ENCODE peak calls at places on chromosomes 11 and 22, in seven cellular contexts. U, X, C, B, P, O and I are unnamed samples.

GRCh38 chr22:40654522-40655167 is 18.1 kb upstream of the MRTFA start:
- DNase-seq in P (peak; percentile 59), O (peak; percentile 88), U (peak; percentile 76), X (peak; percentile 83), C (peak; percentile 68), B (peak; percentile 69), I (peak; percentile 68)

GRCh38 chr22:27629908-27630733 is 171.4 kb downstream of the MN1 start:
- DNase-seq in O (no peak), P (no peak), B (no peak), C (no peak), X (no peak), U (no peak), I (no peak)

GRCh38 chr22:35053060-35053835 is 12.7 kb upstream of the ISX start:
- DNase-seq in B (no peak), P (no peak), C (no peak), O (no peak), X (no peak), U (no peak), I (no peak)

GRCh38 chr22:26766510-26767350 is 109.3 kb downstream of the MIAT start:
- DNase-seq in O (no peak), B (no peak), C (no peak), P (no peak), U (no peak), X (no peak), I (no peak)

GRCh38 chr11:120013325-120014250 is 124.3 kb downstream of the TRIM29 start:
- DNase-seq in C (peak; percentile 44), P (peak; percentile 3), X (peak; percentile 10), B (no peak), U (peak; percentile 46), O (no peak), I (peak; percentile 31)

GRCh38 chr22:18992543-18993198 is 56.6 kb upstream of the PRODH start:
- DNase-seq in U (no peak), C (no peak), X (no peak), P (no peak), O (no peak), B (no peak), I (no peak)

GRCh38 chr11:67117667-67118058 is 1.4 kb upstream of the KDM2A start:
- DNase-seq in X (no peak), B (no peak), O (peak; percentile 58), U (no peak), C (peak; percentile 38), P (no peak), I (no peak)

GRCh38 chr11:65415499-65416340 is 6.9 kb upstream of the NEAT1 start:
- DNase-seq in C (peak; percentile 13), B (no peak), O (peak; percentile 68), U (no peak), X (no peak), P (no peak), I (no peak)

GRCh38 chr22:48464246-48464645 is 1363.4 kb downstream of the BRD1 start:
- DNase-seq in C (no peak), U (no peak), P (no peak), B (no peak), O (peak; percentile 6), X (no peak), I (no peak)

GRCh38 chr22:49951001-49951677 is 9.4 kb upstream of the PIM3 start:
- DNase-seq in C (no peak), U (peak; percentile 82), X (peak; percentile 64), B (no peak), O (no peak), P (peak; percentile 91), I (no peak)

GRCh38 chr11:3164540-3165151 is 464 bp downstream of the OSBPL5 start:
- DNase-seq in C (peak; percentile 18), P (no peak), O (peak; percentile 75), X (no peak), B (no peak), U (no peak), I (no peak)
- H3K4me3 ChIP-seq in C (peak overlapping the region; percentile 88), P (peak overlapping the region; percentile 87), O (peak overlapping the region; percentile 73), X (peak overlapping the region; percentile 64), B (peak overlapping the region; percentile 56), U (peak overlapping the region; percentile 52), I (peak overlapping the region; percentile 84)

DNA sequence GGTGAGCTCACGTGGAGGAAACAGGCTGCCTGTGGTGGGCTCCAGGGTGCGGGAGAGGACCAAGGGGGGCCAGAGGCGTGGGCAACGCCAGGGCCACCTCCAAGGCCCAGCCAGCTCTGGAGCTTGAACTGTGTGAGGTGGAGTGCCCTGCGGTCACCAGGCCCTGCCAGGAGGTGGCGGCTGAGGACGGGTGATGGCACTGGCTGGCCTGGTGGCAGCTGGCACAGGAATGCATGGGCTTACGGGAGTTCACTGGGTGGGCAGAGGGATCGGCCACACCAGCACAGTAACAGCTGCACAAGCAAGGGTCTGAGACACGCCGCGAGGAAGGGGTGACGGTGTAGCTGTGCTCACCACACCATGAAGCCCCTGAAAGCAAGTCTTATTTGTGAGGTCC is 15.8 kb downstream of the TOLLIP start:
- DNase-seq in X (no peak), P (no peak), O (no peak), B (no peak), C (peak; percentile 9), U (no peak), I (no peak)
- TF ChIP-seq CTCF in X (peak; percentile 23), P (peak; percentile 27), O (no peak), B (peak; percentile 36), C (no peak), U (peak; percentile 52), I (no peak)

DNA sequence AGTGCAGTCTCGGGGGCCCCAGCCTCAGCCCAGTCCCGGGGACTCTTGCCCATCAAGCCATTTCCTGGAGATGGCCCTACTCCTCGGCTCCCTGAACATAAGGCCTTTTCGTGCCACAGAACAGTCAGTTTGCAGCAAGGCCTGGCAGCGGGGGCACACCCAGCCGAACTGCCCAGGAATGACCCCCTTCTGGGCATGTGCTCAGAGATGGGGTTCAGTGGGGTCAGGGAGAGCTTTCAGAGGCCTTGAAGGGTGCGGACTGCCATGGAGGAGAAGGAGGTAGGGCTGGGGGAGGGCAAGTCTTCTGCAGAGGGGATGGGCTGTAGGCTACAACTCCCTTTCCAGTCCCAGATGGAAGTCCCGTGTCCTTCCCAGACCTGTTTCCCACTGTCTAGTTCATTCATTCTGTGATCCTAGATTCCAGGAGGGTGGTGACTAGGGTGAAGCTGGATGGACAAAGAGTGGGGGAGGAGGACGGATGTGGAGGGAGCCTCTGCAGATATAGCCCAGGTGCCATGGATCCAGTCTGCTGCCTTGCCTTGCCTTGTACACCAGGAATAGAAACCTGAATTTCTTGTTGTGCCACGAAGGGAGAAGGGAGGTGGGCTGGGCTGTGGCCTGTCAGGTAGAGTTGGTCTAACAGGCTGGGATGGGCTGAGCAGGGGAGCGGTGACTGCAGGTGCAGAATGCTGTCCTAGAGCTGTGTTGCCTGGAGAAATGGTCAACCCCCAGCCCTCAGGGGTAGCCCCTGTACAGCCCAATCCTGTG is 14.2 kb upstream of the OMP start:
- DNase-seq in X (no peak), C (peak; percentile 9), U (peak; percentile 29), O (peak; percentile 48), B (no peak), P (no peak), I (no peak)
- H3K4me3 ChIP-seq in X (no peak overlapping the region), C (no peak overlapping the region), U (no peak overlapping the region), O (no peak overlapping the region), B (no peak overlapping the region), P (no peak overlapping the region), I (no peak overlapping the region)

DNA sequence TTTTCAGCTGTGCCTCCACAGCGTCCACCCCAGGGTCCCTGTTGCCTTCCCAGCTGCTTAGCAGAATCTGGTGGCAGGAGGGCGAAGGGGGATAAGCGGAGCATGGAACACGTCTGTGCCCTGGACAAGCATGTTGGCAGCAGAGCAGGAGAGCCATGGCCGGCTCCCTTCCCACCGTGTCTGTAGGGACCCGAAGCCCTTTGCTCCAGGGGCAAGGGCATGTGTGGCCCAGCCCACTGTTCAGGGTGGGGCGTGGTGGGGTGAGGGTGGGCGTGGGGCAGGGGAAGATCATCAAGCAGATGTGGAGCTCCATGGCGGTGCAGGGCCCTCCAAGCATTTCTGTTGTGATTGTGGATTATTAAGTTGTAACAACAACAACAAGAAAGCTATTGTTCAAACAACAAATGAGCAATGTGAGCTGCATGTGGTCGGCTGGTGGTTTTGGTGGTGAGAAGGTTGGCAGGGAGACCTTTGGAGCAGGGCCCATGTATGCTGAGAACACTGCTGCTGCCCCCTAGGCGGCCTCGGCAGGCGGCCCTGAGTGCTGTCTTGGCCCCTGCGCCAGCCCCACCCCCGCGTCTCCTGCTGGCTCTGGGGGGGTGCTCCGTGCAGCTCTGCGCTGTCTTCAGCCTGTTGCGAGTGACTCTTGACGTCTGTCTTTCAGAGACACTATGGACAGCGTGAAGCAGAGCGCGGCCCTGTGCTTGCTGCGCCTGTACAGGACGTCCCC is 50.9 kb downstream of the AP2A2 start:
- DNase-seq in B (no peak), C (no peak), P (peak; percentile 63), U (no peak), O (no peak), X (no peak), I (peak; percentile 23)
- TF ChIP-seq CTCF in B (no peak), C (no peak), P (peak; percentile 36), U (no peak), O (no peak), X (no peak), I (no peak)

DNA sequence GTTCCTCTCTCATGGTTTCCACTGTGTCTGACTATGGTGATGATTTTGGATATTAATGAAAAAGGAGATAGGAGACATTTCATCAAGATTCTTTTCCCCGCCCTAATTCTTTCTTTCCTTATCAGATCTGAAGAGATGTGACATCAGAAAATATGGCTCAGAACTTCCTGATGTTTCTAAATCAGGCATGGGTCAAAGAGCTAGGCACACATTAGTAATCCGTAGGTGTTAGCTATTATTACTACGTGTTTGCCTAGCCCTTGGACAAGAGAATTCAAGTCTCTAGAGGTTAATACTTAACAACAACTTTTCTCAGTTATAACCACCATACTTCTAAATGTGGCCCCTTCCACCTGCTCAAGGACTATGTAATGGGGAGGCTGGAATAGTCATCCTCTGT is 5.8 kb downstream of the JOSD1 start:
- DNase-seq in U (peak; percentile 84), C (no peak), B (no peak), X (no peak), P (no peak), O (no peak), I (no peak)
- H3K4me3 ChIP-seq in U (no peak overlapping the region), C (no peak overlapping the region), B (no peak overlapping the region), X (no peak overlapping the region), P (no peak overlapping the region), O (no peak overlapping the region), I (no peak overlapping the region)